ENCODE peak calls at places on chromosomes 12 and 14, in six cellular contexts. R, T, J, S, H and A are unnamed samples.

GRCh38 chr14:30525833-30526232 is 33.1 kb upstream of the G2E3 start:
- DNase-seq in H (no peak), R (no peak), S (peak; percentile 10), J (no peak), T (peak; percentile 16), A (no peak)

GRCh38 chr12:123859035-123859434 is 96.9 kb downstream of the DNAH10 start:
- DNase-seq in T (no peak), S (no peak), J (no peak), R (no peak), H (no peak), A (no peak)

GRCh38 chr12:54249489-54249888 is 30.4 kb downstream of the CBX5 start:
- DNase-seq in H (no peak), T (no peak), J (no peak), R (no peak), S (no peak), A (no peak)

GRCh38 chr12:95859947-95860850 is 1.4 kb downstream of the SNRPF start:
- DNase-seq in R (no peak), J (no peak), T (no peak), H (no peak), S (no peak), A (no peak)

GRCh38 chr12:57093412-57094193 is 4.7 kb downstream of the NAB2 start:
- DNase-seq in T (peak; percentile 85), S (no peak), R (no peak), J (peak; percentile 37), H (no peak), A (no peak)

GRCh38 chr12:3200779-3201738 is 123.9 kb downstream of the TSPAN9 start:
- DNase-seq in R (no peak), H (no peak), T (peak; percentile 9), S (no peak), J (no peak), A (no peak)

GRCh38 chr12:117165342-117165741 is 24.9 kb downstream of the FBXO21 start:
- DNase-seq in S (no peak), J (no peak), R (no peak), H (no peak), T (no peak), A (no peak)

GRCh38 chr14:91417134-91417982 is at the start of gene CCDC88C:
- DNase-seq in J (peak; percentile 39), S (peak; percentile 48), T (no peak), R (peak; percentile 83), H (no peak), A (no peak)

GRCh38 chr12:15883536-15883935 is 1.3 kb downstream of the STRAP start:
- DNase-seq in H (no peak), R (no peak), S (no peak), J (no peak), T (no peak), A (no peak)

GRCh38 chr12:30908389-30909087 is 18.0 kb upstream of the TSPAN11 start:
- DNase-seq in T (peak; percentile 94), J (peak; percentile 9), H (no peak), S (peak; percentile 71), R (no peak), A (no peak)

GRCh38 chr14:76395161-76395560 is 19.2 kb downstream of the ESRRB start:
- DNase-seq in H (no peak), R (no peak), T (no peak), S (no peak), J (no peak), A (no peak)

GRCh38 chr12:26648584-26648983 is 184.4 kb downstream of the ITPR2 start:
- DNase-seq in J (peak; percentile 88), R (peak; percentile 71), T (peak; percentile 78), S (peak; percentile 92), H (no peak), A (no peak)